ENCODE peak calls at places on chromosomes 2 and 18, in eight cellular contexts. Y is AG10803, Z is nucleus accumbens, C is colonic mucosa, N is NCI-H774, G is left lobe of liver, A is body of pancreas, H is occipital lobe. K is an unnamed sample.

GRCh38 chr2:98334439-98335078 is 11.7 kb upstream of the CNGA3 start:
- DNase-seq in Y (peak), Z (no peak), C (no peak), N (peak), G (no peak), A (no peak), H (no peak), K (no peak)

GRCh38 chr2:181250691-181251090 is 206.5 kb upstream of the ITGA4 start:
- DNase-seq in Y (peak), Z (no peak), C (no peak), N (no peak), G (no peak), A (no peak), H (no peak), K (no peak)

GRCh38 chr2:3960106-3960505 is 256.7 kb downstream of the DCDC2C start:
- DNase-seq in Y (peak), Z (no peak), C (no peak), N (no peak), G (no peak), A (no peak), H (no peak), K (no peak)

GRCh38 chr2:37306024-37306423 is 18.6 kb downstream of the PRKD3 start:
- DNase-seq in Y (no peak), Z (no peak), C (peak), N (no peak), G (no peak), A (peak), H (no peak), K (no peak)

GRCh38 chr2:226802573-226802972 is 3.0 kb upstream of the IRS1 start:
- DNase-seq in Y (peak), Z (no peak), C (peak), N (peak), G (no peak), A (no peak), H (no peak), K (no peak)

GRCh38 chr2:70140978-70141753 is 49.7 kb downstream of the C2orf42 start:
- DNase-seq in Y (peak), Z (no peak), C (peak), N (peak), G (peak), A (peak), H (no peak), K (peak)

GRCh38 chr2:127408004-127408806 is 10.0 kb upstream of the PROC start:
- DNase-seq in Y (peak), Z (peak), C (peak), N (peak), G (peak), A (peak), H (peak), K (peak)

GRCh38 chr18:48529796-48530195 is 9.0 kb upstream of the CTIF start:
- DNase-seq in Y (peak), Z (no peak), C (no peak), N (no peak), G (no peak), A (no peak), H (no peak), K (no peak)

GRCh38 chr2:148410899-148411298 is 233.7 kb upstream of the EPC2 start:
- DNase-seq in Y (no peak), Z (no peak), C (no peak), N (no peak), G (no peak), A (no peak), H (no peak), K (no peak)

GRCh38 chr2:185484601-185485000 is 254.0 kb upstream of the FSIP2 start:
- DNase-seq in Y (no peak), Z (no peak), C (no peak), N (no peak), G (no peak), A (no peak), H (no peak), K (no peak)

GRCh38 chr2:233453916-233454315 is 99.6 kb downstream of the DGKD start:
- DNase-seq in Y (no peak), Z (no peak), C (no peak), N (no peak), G (no peak), A (no peak), H (no peak), K (no peak)

GRCh38 chr2:27241761-27242613 is 20.9 kb downstream of the SLC30A3 start:
- DNase-seq in Y (no peak), Z (no peak), C (no peak), N (no peak), G (no peak), A (no peak), H (no peak), K (no peak)

GRCh38 chr2:234335676-234336228 is 161.1 kb downstream of the ARL4C start:
- DNase-seq in Y (peak), Z (peak), C (peak), N (no peak), G (peak), A (peak), H (peak), K (peak)

GRCh38 chr2:152054593-152054992 is 44.3 kb downstream of the CACNB4 start:
- DNase-seq in Y (peak), Z (no peak), C (no peak), N (no peak), G (no peak), A (no peak), H (no peak), K (no peak)

GRCh38 chr2:177030391-177031000 is 182.1 kb upstream of the HNRNPA3 start:
- DNase-seq in Y (no peak), Z (peak), C (no peak), N (no peak), G (no peak), A (no peak), H (no peak), K (no peak)

GRCh38 chr2:44715671-44716077 is 225.8 kb upstream of the SIX3 start:
- DNase-seq in Y (peak), Z (no peak), C (no peak), N (no peak), G (no peak), A (no peak), H (no peak), K (no peak)

GRCh38 chr2:25558262-25558661 is 115.1 kb downstream of the DTNB start:
- DNase-seq in Y (peak), Z (no peak), C (no peak), N (no peak), G (no peak), A (no peak), H (no peak), K (no peak)

GRCh38 chr18:34867520-34867919 is 157.4 kb downstream of the DTNA start:
- DNase-seq in Y (no peak), Z (no peak), C (no peak), N (no peak), G (no peak), A (peak), H (no peak), K (no peak)

GRCh38 chr2:174796319-174796771 is 32.1 kb upstream of the CHRNA1 start:
- DNase-seq in Y (peak), Z (no peak), C (no peak), N (no peak), G (no peak), A (no peak), H (no peak), K (no peak)

GRCh38 chr2:238595750-238596570 is 169.2 kb downstream of the ASB1 start:
- DNase-seq in Y (no peak), Z (no peak), C (no peak), N (no peak), G (no peak), A (no peak), H (no peak), K (no peak)